ENCODE peak calls at places on chromosomes 3 and 15, in seven cellular contexts. L is PC-3, K is GM23248, C is substantia nigra, W is heart left ventricle, H is transverse colon, V is right cardiac atrium. P is an unnamed sample.

GRCh38 chr15:84570164-84570692 is 30.6 kb upstream of the ZSCAN2 start:
- DNase-seq in L (peak), K (peak), C (no peak), W (peak), H (peak), V (peak), P (peak)

GRCh38 chr3:134312072-134312872 is 61.6 kb upstream of the RYK start:
- DNase-seq in L (peak), K (peak), C (no peak), W (no peak), H (no peak), V (peak), P (peak)

GRCh38 chr3:173993299-173993698 is 595.8 kb downstream of the NLGN1 start:
- DNase-seq in L (peak), K (peak), C (no peak), W (no peak), H (no peak), V (no peak), P (no peak)

GRCh38 chr3:13145826-13146642 is 72.8 kb upstream of the IQSEC1 start:
- DNase-seq in L (no peak), K (no peak), C (no peak), W (peak), H (peak), V (no peak), P (no peak)

GRCh38 chr3:31634485-31634884 is 101.8 kb downstream of the STT3B start:
- DNase-seq in L (peak), K (peak), C (no peak), W (no peak), H (no peak), V (no peak), P (no peak)

GRCh38 chr3:161920196-161920595 is 423.6 kb downstream of the OTOL1 start:
- DNase-seq in L (no peak), K (peak), C (no peak), W (no peak), H (no peak), V (no peak), P (no peak)

GRCh38 chr3:168989396-168989795 is 674.1 kb downstream of the MECOM start:
- DNase-seq in L (peak), K (peak), C (no peak), W (no peak), H (no peak), V (no peak), P (no peak)

GRCh38 chr15:98514034-98514622 is 134.2 kb upstream of the IGF1R start:
- DNase-seq in L (no peak), K (no peak), C (no peak), W (no peak), H (no peak), V (no peak), P (peak)

GRCh38 chr3:172184106-172184822 is 144.9 kb downstream of the FNDC3B start:
- DNase-seq in L (no peak), K (no peak), C (no peak), W (no peak), H (no peak), V (no peak), P (no peak)

GRCh38 chr3:157785071-157785826 is 282.0 kb upstream of the VEPH1 start:
- DNase-seq in L (peak), K (peak), C (no peak), W (no peak), H (no peak), V (no peak), P (no peak)

GRCh38 chr3:134004841-134005240 is 24.9 kb downstream of the SLCO2A1 start:
- DNase-seq in L (no peak), K (peak), C (no peak), W (no peak), H (no peak), V (no peak), P (no peak)

GRCh38 chr15:96122077-96123027 is 208.1 kb upstream of the NR2F2 start:
- DNase-seq in L (peak), K (peak), C (no peak), W (no peak), H (no peak), V (no peak), P (no peak)

GRCh38 chr3:186053954-186054353 is 54.9 kb downstream of the ETV5 start:
- DNase-seq in L (no peak), K (peak), C (no peak), W (no peak), H (no peak), V (no peak), P (no peak)

GRCh38 chr3:174776636-174777035 is 82.5 kb upstream of the NAALADL2 start:
- DNase-seq in L (peak), K (no peak), C (no peak), W (no peak), H (no peak), V (no peak), P (no peak)

GRCh38 chr15:87906444-87906843 is 350.1 kb downstream of the NTRK3 start:
- DNase-seq in L (no peak), K (no peak), C (no peak), W (no peak), H (no peak), V (no peak), P (no peak)

GRCh38 chr15:98764296-98764695 is 116.0 kb downstream of the IGF1R start:
- DNase-seq in L (no peak), K (no peak), C (no peak), W (no peak), H (no peak), V (no peak), P (no peak)

DNA sequence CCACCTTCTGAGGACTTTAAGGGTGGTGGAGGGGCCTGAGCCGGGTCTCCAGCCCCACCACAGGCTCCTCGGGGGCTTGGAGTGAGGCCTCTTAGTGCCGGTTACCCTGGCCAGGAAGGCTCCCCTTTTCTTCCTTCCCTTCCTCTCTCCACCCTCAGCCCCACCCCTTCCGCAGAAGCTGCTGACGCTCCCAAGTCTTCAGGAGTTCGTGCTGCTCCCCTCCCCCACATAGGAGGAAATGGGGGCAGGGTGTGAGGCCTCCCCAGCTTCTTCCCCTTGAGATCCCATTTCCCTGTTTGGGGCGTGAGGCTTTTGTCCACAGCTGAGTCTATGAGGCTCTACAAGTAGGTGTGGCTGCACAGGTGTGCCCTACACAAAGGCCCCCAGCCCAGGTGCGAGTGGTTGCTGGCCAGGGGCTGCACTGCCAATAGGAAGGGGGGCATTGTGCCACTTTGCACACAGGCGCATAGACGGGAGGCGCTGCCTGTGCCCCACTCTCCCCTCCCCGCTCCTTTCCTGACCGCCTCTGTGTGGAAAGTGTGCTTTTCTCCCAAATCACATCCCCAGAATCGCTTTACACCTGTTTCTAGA is 912 bp upstream of the CALML4 start:
- DNase-seq in L (no peak), K (no peak), C (no peak), W (peak), H (peak), V (peak), P (peak)
- H3K27ac ChIP-seq in L (no peak), K (no peak), C (no peak), W (peak), H (peak), V (no peak), P (no peak)

GRCh38 chr15:68001811-68002210 is 52.3 kb upstream of the PIAS1 start:
- DNase-seq in L (no peak), K (no peak), C (no peak), W (no peak), H (no peak), V (no peak), P (no peak)

GRCh38 chr15:68000754-68001153 is 53.4 kb upstream of the PIAS1 start:
- DNase-seq in L (no peak), K (no peak), C (no peak), W (no peak), H (no peak), V (no peak), P (no peak)

GRCh38 chr15:67997996-67998395 is 56.1 kb upstream of the PIAS1 start:
- DNase-seq in L (peak), K (peak), C (no peak), W (no peak), H (no peak), V (no peak), P (no peak)

GRCh38 chr15:67999320-68000100 is 54.6 kb upstream of the PIAS1 start:
- DNase-seq in L (peak), K (peak), C (no peak), W (no peak), H (no peak), V (no peak), P (no peak)

DNA sequence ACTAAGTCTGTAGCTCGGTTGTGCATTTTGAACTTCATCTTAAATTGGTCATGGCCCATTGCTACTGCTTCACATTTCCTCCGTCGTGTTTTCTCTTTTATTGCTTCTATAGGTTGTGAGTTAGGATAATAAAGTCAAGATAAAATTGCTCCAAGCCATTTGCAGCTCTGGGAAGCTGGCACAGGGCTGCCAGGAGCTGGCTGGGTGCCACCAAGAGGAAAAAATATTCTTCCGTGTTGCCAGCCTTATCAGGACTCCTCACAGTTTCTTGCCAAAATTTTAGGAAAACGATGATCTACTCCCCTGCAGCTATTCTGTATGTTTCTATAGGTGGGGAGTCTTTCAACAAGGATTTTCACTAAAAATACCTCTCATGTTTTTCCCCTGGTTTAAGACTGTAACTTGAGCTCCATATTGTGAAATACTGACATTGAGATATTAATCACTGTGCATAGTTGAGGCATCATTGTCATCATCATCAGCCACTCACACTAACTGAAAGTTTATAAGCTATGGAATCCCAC is 55.5 kb upstream of the PIAS1 start:
- DNase-seq in L (peak), K (peak), C (no peak), W (no peak), H (peak), V (no peak), P (no peak)
- H3K27ac ChIP-seq in L (peak), K (no peak), C (no peak), W (no peak), H (peak), V (no peak), P (no peak)

DNA sequence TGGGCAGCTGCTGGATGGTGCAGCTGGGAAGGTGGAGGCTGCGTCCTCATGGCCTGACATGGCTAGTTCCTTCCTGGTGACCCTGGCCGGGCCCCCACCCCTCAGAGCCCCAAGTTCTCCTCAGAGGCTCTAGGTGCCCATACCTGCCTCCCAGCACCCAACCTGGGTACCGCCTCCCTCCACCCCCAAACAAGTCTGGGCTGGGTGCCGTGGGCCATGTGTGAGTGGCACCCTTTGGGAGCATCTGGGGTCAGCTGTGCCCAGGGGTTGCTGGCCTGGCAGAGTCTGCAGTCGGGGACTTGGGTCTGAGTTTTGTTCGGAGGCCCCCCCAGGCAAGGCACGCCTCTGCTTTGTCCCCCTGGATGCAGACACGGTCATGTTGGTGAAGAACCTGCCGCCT is 10.5 kb downstream of the PLXNA1 start:
- DNase-seq in L (no peak), K (no peak), C (no peak), W (no peak), H (no peak), V (no peak), P (no peak)
- H3K27ac ChIP-seq in L (no peak), K (no peak), C (no peak), W (no peak), H (no peak), V (no peak), P (no peak)

DNA sequence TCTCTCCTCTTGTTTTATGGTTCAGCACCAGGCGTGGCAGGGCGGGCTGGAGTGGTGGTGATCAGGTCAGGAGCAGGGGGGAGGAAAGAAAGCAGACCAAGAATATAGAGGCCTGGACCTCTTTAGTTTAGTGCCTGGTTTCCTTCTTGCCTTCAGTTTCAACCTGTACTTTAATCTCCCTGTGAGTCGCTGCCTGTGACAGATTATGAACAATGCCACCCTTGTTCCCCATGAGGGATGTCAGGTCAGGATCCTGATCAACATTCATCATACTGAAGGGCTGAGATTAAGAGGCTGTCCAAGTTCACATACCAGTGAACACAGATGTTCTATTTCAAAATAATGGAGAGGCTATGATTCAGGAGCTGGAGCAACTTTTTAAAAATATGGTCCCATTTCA is 11.4 kb downstream of the ENTPD3 start:
- DNase-seq in L (peak), K (no peak), C (no peak), W (no peak), H (no peak), V (no peak), P (no peak)
- H3K27ac ChIP-seq in L (peak), K (no peak), C (no peak), W (no peak), H (no peak), V (no peak), P (no peak)

DNA sequence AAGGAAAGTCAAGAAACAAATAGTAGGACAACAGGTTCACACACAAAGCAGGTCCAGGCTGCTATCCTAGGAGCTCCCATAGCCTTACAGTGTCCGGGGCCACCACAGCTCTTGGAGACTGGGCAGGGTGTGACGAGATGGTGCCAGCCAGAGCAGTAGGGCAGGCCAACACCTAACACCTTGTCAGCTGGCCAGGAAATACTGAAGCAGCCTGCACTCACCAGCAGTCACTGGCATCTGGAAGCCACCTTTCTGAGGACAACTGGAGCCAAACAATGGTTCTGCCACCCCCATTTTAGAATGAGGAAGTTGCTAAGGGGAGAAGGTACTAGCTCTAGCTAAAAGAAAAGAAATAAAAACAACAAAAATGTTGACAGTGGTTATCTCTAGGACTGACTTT is 47.2 kb downstream of the CCDC12 start:
- DNase-seq in L (no peak), K (no peak), C (no peak), W (no peak), H (peak), V (no peak), P (peak)
- H3K27ac ChIP-seq in L (no peak), K (no peak), C (no peak), W (peak), H (peak), V (peak), P (peak)

DNA sequence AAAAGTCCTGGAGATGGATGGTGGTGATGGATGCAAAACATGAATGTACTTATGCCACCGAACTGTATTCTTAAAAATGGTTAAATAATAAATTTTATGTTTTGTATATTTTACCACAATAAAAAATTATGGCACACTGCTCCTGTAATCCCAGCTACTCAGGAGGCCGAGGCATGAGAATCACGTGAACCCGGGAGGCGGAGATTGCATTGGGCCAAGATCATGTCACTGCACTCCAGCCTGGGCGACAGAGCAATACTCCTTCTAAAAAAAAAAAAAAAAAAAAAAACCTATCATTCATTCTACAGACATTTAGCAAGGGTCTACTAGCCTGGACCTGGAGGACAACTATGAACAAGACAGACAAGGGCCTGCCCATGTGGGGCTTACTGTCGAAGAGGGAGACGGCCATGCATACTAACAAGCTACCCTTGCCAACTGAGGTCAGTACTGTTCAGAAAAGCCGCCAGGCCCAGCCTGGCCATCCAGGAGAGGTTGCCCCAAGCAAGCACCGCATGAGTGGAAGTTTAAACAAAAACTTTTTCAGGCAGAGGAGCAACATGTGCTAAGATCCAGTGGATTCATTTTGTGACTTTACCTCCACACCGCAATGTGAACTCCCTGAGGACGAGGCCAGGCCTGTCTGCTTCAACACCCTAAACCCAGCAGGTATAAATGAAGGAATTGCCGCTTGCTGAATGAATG is 2.8 kb upstream of the NEK4 start:
- DNase-seq in L (no peak), K (no peak), C (no peak), W (no peak), H (peak), V (no peak), P (no peak)
- H3K27ac ChIP-seq in L (no peak), K (no peak), C (no peak), W (no peak), H (no peak), V (no peak), P (no peak)

GRCh38 chr15:63088532-63089245 is 33.0 kb upstream of the LACTB start:
- DNase-seq in L (no peak), K (no peak), C (no peak), W (no peak), H (no peak), V (no peak), P (no peak)
- H3K27ac ChIP-seq in L (no peak), K (peak), C (no peak), W (peak), H (peak), V (peak), P (peak)

GRCh38 chr3:112628038-112628437 is 12.9 kb downstream of the CCDC80 start:
- DNase-seq in L (no peak), K (no peak), C (no peak), W (no peak), H (no peak), V (no peak), P (no peak)

GRCh38 chr3:112623717-112624116 is 17.2 kb downstream of the CCDC80 start:
- DNase-seq in L (peak), K (peak), C (no peak), W (no peak), H (no peak), V (no peak), P (no peak)

GRCh38 chr3:112629425-112629824 is 11.5 kb downstream of the CCDC80 start:
- DNase-seq in L (peak), K (peak), C (no peak), W (no peak), H (peak), V (peak), P (peak)

GRCh38 chr3:112631257-112631656 is 9.7 kb downstream of the CCDC80 start:
- DNase-seq in L (no peak), K (peak), C (no peak), W (no peak), H (no peak), V (no peak), P (no peak)

GRCh38 chr3:112627419-112627818 is 13.5 kb downstream of the CCDC80 start:
- DNase-seq in L (no peak), K (peak), C (no peak), W (no peak), H (no peak), V (peak), P (no peak)
- H3K27ac ChIP-seq in L (no peak), K (peak), C (no peak), W (no peak), H (peak), V (peak), P (no peak)

GRCh38 chr15:64800476-64800875 is 25.0 kb downstream of the PIF1 start:
- DNase-seq in L (peak), K (no peak), C (no peak), W (no peak), H (no peak), V (no peak), P (no peak)

GRCh38 chr15:64807051-64807749 is 18.2 kb downstream of the PIF1 start:
- DNase-seq in L (no peak), K (no peak), C (no peak), W (no peak), H (no peak), V (no peak), P (no peak)

GRCh38 chr15:64804619-64805018 is 20.8 kb downstream of the PIF1 start:
- DNase-seq in L (no peak), K (no peak), C (no peak), W (no peak), H (no peak), V (no peak), P (no peak)

GRCh38 chr15:64806509-64806908 is 18.9 kb downstream of the PIF1 start:
- DNase-seq in L (no peak), K (no peak), C (no peak), W (no peak), H (no peak), V (no peak), P (no peak)

DNA sequence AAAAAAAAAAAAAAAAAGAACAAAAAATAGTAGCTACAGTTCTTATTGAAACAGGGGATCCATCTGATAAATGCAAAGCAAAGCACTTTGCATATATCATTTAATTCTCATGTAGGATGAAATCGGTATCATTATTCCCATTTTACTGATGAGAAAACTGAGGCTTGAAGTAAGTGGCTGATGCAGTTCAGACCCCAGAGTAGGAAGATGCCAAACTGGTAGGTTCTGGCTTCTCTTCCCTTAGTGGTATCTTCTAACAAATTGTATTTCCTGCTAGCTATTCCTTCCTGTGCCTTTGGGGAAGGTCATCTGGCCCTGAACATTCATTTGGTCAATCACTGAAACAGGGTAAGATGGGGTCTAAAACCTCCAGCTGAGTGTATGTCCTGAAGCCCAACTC is 21.9 kb downstream of the PIF1 start:
- DNase-seq in L (no peak), K (no peak), C (no peak), W (no peak), H (no peak), V (no peak), P (no peak)
- H3K27ac ChIP-seq in L (no peak), K (no peak), C (no peak), W (peak), H (peak), V (no peak), P (no peak)